ENCODE peak calls at places on chromosomes 6 and 20, in ten cellular contexts. V, P, L, B, J, H, D, K, A and O are unnamed samples.

GRCh38 chr20:17610566-17611289 is 40.9 kb downstream of the DSTN start:
- DNase-seq in B (peak; percentile 51), D (no peak), H (peak; percentile 79), V (peak; percentile 25), L (no peak), J (no peak), K (no peak), P (peak; percentile 51), A (peak; percentile 44), O (peak; percentile 51)

GRCh38 chr6:112683926-112684325 is 336.8 kb downstream of the RFPL4B start:
- DNase-seq in V (peak; percentile 90), K (no peak), D (no peak), H (no peak), J (no peak), P (no peak), B (no peak), L (peak; percentile 9), A (no peak), O (no peak)

GRCh38 chr6:143696327-143697000 is 18.7 kb downstream of the PHACTR2 start:
- DNase-seq in L (no peak), K (no peak), V (no peak), A (no peak), D (no peak), H (no peak), J (no peak), B (no peak), P (no peak), O (no peak)

GRCh38 chr6:110357298-110357695 is 852 bp downstream of the METTL24 start:
- DNase-seq in H (no peak), B (no peak), D (no peak), V (no peak), A (no peak), L (no peak), P (peak; percentile 69), K (no peak), J (peak; percentile 79), O (no peak)

GRCh38 chr20:63525185-63525584 is 4.6 kb downstream of the PPDPF start:
- DNase-seq in K (no peak), D (no peak), A (no peak), V (no peak), J (no peak), L (no peak), H (no peak), P (no peak), B (no peak), O (no peak)

GRCh38 chr20:62329389-62330377 is 26.9 kb downstream of the ADRM1 start:
- DNase-seq in A (peak; percentile 0), V (no peak), H (no peak), B (no peak), P (no peak), K (no peak), J (no peak), L (no peak), D (no peak), O (no peak)

GRCh38 chr6:170057961-170058877 is 232.7 kb downstream of the DLL1 start:
- DNase-seq in H (no peak), A (no peak), J (no peak), P (peak; percentile 54), D (no peak), L (no peak), K (no peak), V (no peak), B (no peak), O (no peak)

GRCh38 chr6:30541515-30542403 is 14.5 kb downstream of the GNL1 start:
- DNase-seq in V (peak; percentile 84), D (peak; percentile 74), B (peak; percentile 72), H (peak; percentile 88), J (peak; percentile 89), K (peak; percentile 16), A (peak; percentile 73), L (peak; percentile 68), P (peak; percentile 89), O (peak; percentile 80)

GRCh38 chr6:107509506-107509905 is 19.6 kb downstream of the SOBP start:
- DNase-seq in J (no peak), L (no peak), K (no peak), A (no peak), V (no peak), P (no peak), H (no peak), B (no peak), D (no peak), O (no peak)

GRCh38 chr6:30914854-30915590 is 984 bp downstream of the VARS2 start:
- DNase-seq in J (peak; percentile 43), K (no peak), A (no peak), V (no peak), L (no peak), H (peak; percentile 12), D (no peak), P (no peak), B (no peak), O (no peak)

GRCh38 chr6:116386581-116387299 is 16.0 kb downstream of the DSE start:
- DNase-seq in V (peak; percentile 30), A (no peak), K (no peak), J (no peak), L (no peak), P (no peak), B (no peak), D (no peak), H (no peak), O (no peak)